ENCODE peak calls at places on chromosomes 6 and 20, in ten cellular contexts. P, Q, Y, S, K, X, E, H, N and T are unnamed samples.

GRCh38 chr6:81995548-81996289 is 243.2 kb upstream of the TENT5A start:
- DNase-seq in P (no peak), Q (no peak), Y (no peak), S (peak), K (no peak), X (peak), E (peak), H (no peak), N (no peak), T (no peak)

GRCh38 chr6:125859691-125860210 is 69.0 kb downstream of the NCOA7 start:
- DNase-seq in P (no peak), Q (no peak), Y (no peak), S (no peak), K (no peak), X (peak), E (peak), H (no peak), N (no peak), T (no peak)

GRCh38 chr6:156057869-156058268 is 602.2 kb upstream of the NOX3 start:
- DNase-seq in P (peak), Q (no peak), Y (no peak), S (no peak), K (no peak), X (no peak), E (no peak), H (no peak), N (no peak), T (no peak)

GRCh38 chr6:3439961-3440360 is 16.9 kb downstream of the SLC22A23 start:
- DNase-seq in P (no peak), Q (no peak), Y (no peak), S (no peak), K (no peak), X (no peak), E (no peak), H (no peak), N (no peak), T (no peak)

GRCh38 chr6:13014551-13015378 is 298.2 kb downstream of the PHACTR1 start:
- DNase-seq in P (no peak), Q (no peak), Y (peak), S (no peak), K (no peak), X (no peak), E (peak), H (no peak), N (no peak), T (no peak)

GRCh38 chr6:27720607-27721580 is 191.3 kb downstream of the OR2B2 start:
- DNase-seq in P (no peak), Q (no peak), Y (no peak), S (peak), K (no peak), X (peak), E (peak), H (no peak), N (no peak), T (no peak)

GRCh38 chr6:133337312-133337711 is 96.2 kb downstream of the EYA4 start:
- DNase-seq in P (no peak), Q (no peak), Y (no peak), S (no peak), K (no peak), X (peak), E (peak), H (no peak), N (no peak), T (no peak)

GRCh38 chr6:159608961-159609673 is 83.9 kb downstream of the SOD2 start:
- DNase-seq in P (no peak), Q (no peak), Y (no peak), S (peak), K (no peak), X (peak), E (peak), H (no peak), N (no peak), T (no peak)

GRCh38 chr6:292506-293184 is 358 bp downstream of the DUSP22 start:
- DNase-seq in P (peak), Q (peak), Y (peak), S (no peak), K (peak), X (peak), E (peak), H (peak), N (peak), T (no peak)

GRCh38 chr20:56953055-56953586 is 313.3 kb downstream of the BMP7 start:
- DNase-seq in P (no peak), Q (no peak), Y (no peak), S (no peak), K (no peak), X (no peak), E (no peak), H (no peak), N (no peak), T (no peak)

GRCh38 chr6:52515219-52515960 is 61.5 kb downstream of the TRAM2 start:
- DNase-seq in P (no peak), Q (no peak), Y (no peak), S (no peak), K (no peak), X (no peak), E (peak), H (no peak), N (no peak), T (no peak)
- H3K27ac ChIP-seq in P (peak), Q (no peak), Y (peak), S (peak), K (no peak), X (no peak), E (peak), H (no peak), N (no peak), T (no peak)

GRCh38 chr20:61346996-61347906 is 95.2 kb downstream of the CDH4 start:
- DNase-seq in P (no peak), Q (no peak), Y (no peak), S (no peak), K (no peak), X (no peak), E (no peak), H (no peak), N (no peak), T (no peak)
- H3K27ac ChIP-seq in P (no peak), Q (no peak), Y (no peak), S (no peak), K (no peak), X (no peak), E (no peak), H (no peak), N (no peak), T (no peak)

GRCh38 chr6:150005761-150006651 is 19.3 kb downstream of the RAET1L start:
- DNase-seq in P (peak), Q (no peak), Y (no peak), S (no peak), K (no peak), X (no peak), E (no peak), H (no peak), N (no peak), T (no peak)
- H3K27ac ChIP-seq in P (no peak), Q (peak), Y (no peak), S (no peak), K (no peak), X (no peak), E (no peak), H (peak), N (no peak), T (no peak)

GRCh38 chr6:131955192-131955591 is 4.0 kb upstream of the CCN2 start:
- DNase-seq in P (no peak), Q (no peak), Y (no peak), S (no peak), K (no peak), X (no peak), E (no peak), H (no peak), N (no peak), T (no peak)
- H3K27ac ChIP-seq in P (peak), Q (no peak), Y (peak), S (peak), K (no peak), X (peak), E (no peak), H (no peak), N (no peak), T (no peak)

GRCh38 chr6:168388641-168389633 is 52.0 kb upstream of the SMOC2 start:
- DNase-seq in P (no peak), Q (no peak), Y (no peak), S (no peak), K (no peak), X (no peak), E (no peak), H (no peak), N (peak), T (no peak)
- H3K27ac ChIP-seq in P (no peak), Q (no peak), Y (no peak), S (no peak), K (no peak), X (no peak), E (no peak), H (no peak), N (no peak), T (no peak)